ENCODE peak calls at places on chromosomes 7 and 10, in ten cellular contexts. K, P, M, F, V, D, T, Q, W and S are unnamed samples.
A peak's percentile ranks its signal among the peaks of the same experiment; 100 is the strongest.

GRCh38 chr10:126062132-126063032 is 166.0 kb downstream of the FANK1 start:
- DNase-seq in W (peak; percentile 97), K (no peak), P (peak; percentile 99), M (no peak), Q (peak; percentile 92), V (peak; percentile 99), D (peak; percentile 88), F (peak; percentile 88), T (no peak), S (no peak)

GRCh38 chr10:33041783-33042437 is 83.9 kb upstream of the ITGB1 start:
- DNase-seq in P (no peak), K (no peak), T (no peak), Q (no peak), F (no peak), D (no peak), M (no peak), W (no peak), V (no peak), S (no peak)

GRCh38 chr10:93386496-93387369 is 95.4 kb downstream of the MYOF start:
- DNase-seq in D (no peak), T (no peak), F (no peak), W (no peak), M (no peak), V (peak; percentile 25), K (peak; percentile 10), P (no peak), Q (no peak), S (no peak)

GRCh38 chr10:43048301-43049051 is 28.4 kb upstream of the RET start:
- DNase-seq in W (peak; percentile 4), T (no peak), Q (no peak), K (no peak), D (no peak), M (no peak), P (no peak), V (peak; percentile 29), F (no peak), S (no peak)

GRCh38 chr10:74922921-74923320 is 96.5 kb downstream of the KAT6B start:
- DNase-seq in V (no peak), W (no peak), D (no peak), M (no peak), Q (no peak), F (no peak), T (no peak), P (peak; percentile 58), K (no peak), S (no peak)

GRCh38 chr7:88664630-88665233 is 94.8 kb upstream of the ZNF804B start:
- DNase-seq in W (no peak), M (no peak), Q (no peak), P (peak; percentile 84), V (peak; percentile 21), K (no peak), D (no peak), T (no peak), F (no peak), S (no peak)

GRCh38 chr7:27423290-27423689 is 180.7 kb downstream of the EVX1 start:
- DNase-seq in M (no peak), W (no peak), K (no peak), F (no peak), D (no peak), Q (no peak), P (peak; percentile 40), T (no peak), V (no peak), S (no peak)

GRCh38 chr7:11294965-11295364 is 321.3 kb downstream of the PHF14 start:
- DNase-seq in D (no peak), K (no peak), P (no peak), M (no peak), F (no peak), W (no peak), T (no peak), V (no peak), Q (no peak), S (no peak)

GRCh38 chr10:71427246-71427645 is 30.5 kb downstream of the CDH23 start:
- DNase-seq in D (no peak), T (no peak), M (no peak), V (no peak), Q (no peak), W (no peak), F (no peak), K (no peak), P (no peak), S (no peak)

GRCh38 chr7:128148676-128149075 is 92.4 kb upstream of the LEP start:
- DNase-seq in D (no peak), V (no peak), M (peak; percentile 76), W (no peak), P (no peak), Q (no peak), T (no peak), K (no peak), F (no peak), S (no peak)

GRCh38 chr7:100856871-100857282 is 4.4 kb downstream of the SLC12A9 start:
- DNase-seq in V (no peak), W (no peak), Q (no peak), F (no peak), T (no peak), M (no peak), P (no peak), D (no peak), K (no peak), S (no peak)

GRCh38 chr7:141074162-141074989 is 512 bp downstream of the TMEM178B start:
- DNase-seq in K (peak; percentile 47), D (no peak), M (peak; percentile 51), W (no peak), F (no peak), Q (no peak), P (peak; percentile 8), V (no peak), T (peak; percentile 38), S (peak; percentile 88)

GRCh38 chr7:152709307-152710133 is 33.6 kb upstream of the XRCC2 start:
- DNase-seq in F (no peak), V (no peak), P (peak; percentile 62), T (no peak), M (peak; percentile 32), Q (no peak), K (no peak), W (no peak), D (no peak), S (no peak)

GRCh38 chr10:89160339-89160738 is 46.8 kb downstream of the CH25H start:
- DNase-seq in V (no peak), P (peak; percentile 18), T (no peak), K (no peak), Q (no peak), F (no peak), D (no peak), M (no peak), W (no peak), S (no peak)

GRCh38 chr7:119900996-119901395 is 372.0 kb upstream of the KCND2 start:
- DNase-seq in F (no peak), V (peak; percentile 3), K (no peak), T (no peak), W (no peak), M (no peak), D (no peak), P (peak; percentile 1), Q (peak; percentile 3), S (no peak)

GRCh38 chr7:33711231-33712019 is 193.9 kb upstream of the BMPER start:
- DNase-seq in Q (no peak), K (no peak), W (no peak), M (no peak), F (no peak), T (no peak), P (no peak), V (no peak), D (no peak), S (no peak)

GRCh38 chr7:81725496-81726117 is 44.2 kb downstream of the HGF start:
- DNase-seq in P (peak; percentile 96), Q (peak; percentile 86), D (no peak), F (peak; percentile 98), W (peak; percentile 64), K (no peak), V (peak; percentile 88), T (no peak), M (no peak), S (no peak)